ENCODE peak calls at places on chromosomes 13 and 19, in eight cellular contexts. X is MCF 10A, Q is GM12865, O is right lobe of liver, D is mesothelial cell of epicardium, S is tibial nerve, M is uterus, N is fibroblast of mammary gland. F is an unnamed sample.

GRCh38 chr19:18429717-18430416 is 8.1 kb downstream of the ISYNA1 start:
- DNase-seq in X (no peak), Q (no peak), O (no peak), D (no peak), S (no peak), M (no peak), N (no peak), F (no peak)

GRCh38 chr13:93847162-93847561 is 620.6 kb downstream of the GPC6 start:
- DNase-seq in X (peak; percentile 90), Q (peak; percentile 11), O (no peak), D (no peak), S (no peak), M (no peak), N (peak; percentile 92), F (no peak)

GRCh38 chr19:1501200-1501595 is 10.2 kb downstream of the REEP6 start:
- DNase-seq in X (no peak), Q (no peak), O (peak; percentile 85), D (no peak), S (no peak), M (no peak), N (no peak), F (no peak)

GRCh38 chr13:34347784-34348573 is 530.0 kb downstream of the RFC3 start:
- DNase-seq in X (no peak), Q (peak; percentile 2), O (no peak), D (no peak), S (peak; percentile 8), M (no peak), N (no peak), F (no peak)

GRCh38 chr13:32135655-32136054 is 104.1 kb downstream of the FRY start:
- DNase-seq in X (no peak), Q (no peak), O (no peak), D (no peak), S (no peak), M (no peak), N (peak; percentile 85), F (no peak)

GRCh38 chr13:40681341-40682051 is 15.1 kb upstream of the FOXO1 start:
- DNase-seq in X (no peak), Q (no peak), O (no peak), D (no peak), S (no peak), M (no peak), N (no peak), F (no peak)

GRCh38 chr19:17078038-17078919 is 2.7 kb downstream of the MYO9B start:
- DNase-seq in X (peak; percentile 49), Q (peak; percentile 62), O (no peak), D (no peak), S (no peak), M (no peak), N (no peak), F (no peak)

GRCh38 chr19:45508931-45509691 is 1.8 kb downstream of the VASP start:
- DNase-seq in X (peak; percentile 62), Q (peak; percentile 93), O (peak; percentile 82), D (no peak), S (peak; percentile 61), M (peak; percentile 82), N (peak; percentile 48), F (peak; percentile 90)

GRCh38 chr13:33509642-33510229 is 224.2 kb upstream of the STARD13 start:
- DNase-seq in X (no peak), Q (no peak), O (no peak), D (no peak), S (peak; percentile 26), M (peak; percentile 35), N (peak; percentile 62), F (no peak)

GRCh38 chr13:27834095-27834494 is 41.8 kb downstream of the GSX1 start:
- DNase-seq in X (no peak), Q (no peak), O (no peak), D (no peak), S (no peak), M (no peak), N (no peak), F (no peak)

GRCh38 chr13:67138937-67139336 is 91.2 kb downstream of the PCDH9 start:
- DNase-seq in X (no peak), Q (no peak), O (no peak), D (no peak), S (no peak), M (no peak), N (no peak), F (no peak)

GRCh38 chr13:96379967-96380366 is 290.1 kb downstream of the HS6ST3 start:
- DNase-seq in X (no peak), Q (peak; percentile 21), O (no peak), D (no peak), S (no peak), M (no peak), N (no peak), F (no peak)

GRCh38 chr19:47848871-47849473 is 10.1 kb upstream of the TPRX2 start:
- DNase-seq in X (peak; percentile 22), Q (peak; percentile 22), O (no peak), D (no peak), S (no peak), M (no peak), N (peak; percentile 18), F (no peak)

GRCh38 chr19:44142014-44142523 is 715 bp downstream of the ZNF234 start:
- DNase-seq in X (peak; percentile 24), Q (peak; percentile 8), O (no peak), D (no peak), S (no peak), M (no peak), N (peak; percentile 45), F (no peak)

GRCh38 chr13:40780822-40781401 is 8.5 kb upstream of the SLC25A15 start:
- DNase-seq in X (no peak), Q (no peak), O (no peak), D (no peak), S (no peak), M (no peak), N (no peak), F (no peak)

GRCh38 chr13:50616101-50616500 is 227.4 kb downstream of the DLEU7 start:
- DNase-seq in X (no peak), Q (no peak), O (no peak), D (no peak), S (no peak), M (no peak), N (peak; percentile 86), F (no peak)

GRCh38 chr19:498591-498950 is 2.3 kb downstream of the MADCAM1 start:
- DNase-seq in X (no peak), Q (no peak), O (no peak), D (no peak), S (no peak), M (no peak), N (no peak), F (no peak)

GRCh38 chr13:102945324-102945815 is 99.5 kb downstream of the ERCC5 start:
- DNase-seq in X (no peak), Q (no peak), O (no peak), D (no peak), S (no peak), M (no peak), N (no peak), F (no peak)

GRCh38 chr13:102940770-102941169 is 94.9 kb downstream of the ERCC5 start:
- DNase-seq in X (no peak), Q (no peak), O (no peak), D (no peak), S (no peak), M (no peak), N (no peak), F (no peak)

GRCh38 chr13:102935896-102936321 is 90.1 kb downstream of the ERCC5 start:
- DNase-seq in X (no peak), Q (no peak), O (no peak), D (no peak), S (no peak), M (no peak), N (no peak), F (no peak)

GRCh38 chr13:102944821-102945220 is 99.0 kb downstream of the ERCC5 start:
- DNase-seq in X (no peak), Q (no peak), O (no peak), D (no peak), S (no peak), M (no peak), N (no peak), F (no peak)

GRCh38 chr13:102940143-102940542 is 94.3 kb downstream of the ERCC5 start:
- DNase-seq in X (no peak), Q (no peak), O (no peak), D (no peak), S (no peak), M (no peak), N (no peak), F (no peak)
- TF ChIP-seq CTCF in X (no peak), Q (no peak), O (no peak), D (no peak), S (no peak), M (no peak), N (peak; percentile 7), F (no peak)

GRCh38 chr13:85028035-85028434 is 771.2 kb downstream of the SLITRK6 start:
- DNase-seq in X (no peak), Q (no peak), O (no peak), D (no peak), S (no peak), M (no peak), N (no peak), F (no peak)

DNA sequence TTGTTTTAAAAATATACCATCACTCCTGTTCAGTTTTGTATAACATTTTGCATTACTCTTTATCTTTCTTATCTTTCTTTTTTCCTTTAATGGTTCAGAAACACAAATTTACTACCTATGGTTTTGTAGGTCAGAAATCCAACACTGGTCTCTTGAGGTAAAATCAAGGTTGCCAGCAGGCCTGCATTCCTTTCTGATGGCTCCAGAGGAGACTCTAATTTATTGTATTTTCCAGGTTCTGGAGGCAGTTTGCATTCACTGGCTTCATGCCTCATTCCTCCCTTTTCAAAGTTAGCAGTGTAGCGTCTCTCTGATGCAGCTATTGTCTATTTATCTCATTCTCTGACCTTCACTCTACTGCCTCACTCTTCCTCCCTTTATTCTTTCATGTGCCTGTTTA is 767.4 kb downstream of the SLITRK6 start:
- DNase-seq in X (no peak), Q (no peak), O (no peak), D (no peak), S (no peak), M (no peak), N (no peak), F (no peak)
- TF ChIP-seq CTCF in X (no peak), Q (no peak), O (no peak), D (no peak), S (no peak), M (no peak), N (no peak), F (no peak)

DNA sequence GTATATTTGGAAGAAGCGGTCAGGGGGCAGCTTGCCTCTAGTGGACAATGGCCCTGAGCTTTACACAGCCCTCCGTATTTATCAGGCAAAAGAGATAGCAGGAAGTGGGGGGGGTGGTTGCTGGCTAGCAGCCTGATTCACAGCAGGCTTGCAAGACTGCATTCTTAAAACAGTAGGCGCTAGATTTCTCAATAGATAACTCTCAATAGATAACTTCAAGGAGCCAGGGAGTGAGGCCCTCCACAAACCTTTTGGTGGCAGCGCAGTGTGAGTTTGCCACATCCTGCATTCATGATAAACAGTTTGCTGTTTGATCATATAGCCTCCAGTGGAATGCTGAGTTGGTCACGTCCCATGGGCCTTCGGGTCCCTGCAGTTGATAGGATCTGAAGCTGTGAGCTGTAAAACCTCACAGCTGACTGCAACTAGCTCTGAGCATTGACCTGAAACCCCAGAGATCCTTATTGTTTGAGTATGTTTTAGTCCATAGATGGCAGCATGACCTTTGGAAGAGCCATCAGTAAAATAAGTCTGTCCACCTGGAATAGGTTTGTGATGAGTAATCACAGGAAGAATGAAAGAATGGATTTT is 12.2 kb downstream of the FPR3 start:
- DNase-seq in X (no peak), Q (no peak), O (no peak), D (no peak), S (no peak), M (no peak), N (peak; percentile 18), F (no peak)
- TF ChIP-seq CTCF in X (no peak), Q (no peak), O (no peak), D (no peak), S (no peak), M (no peak), N (no peak), F (no peak)

GRCh38 chr19:12838182-12838890 is at the start of gene MAST1:
- DNase-seq in X (peak; percentile 46), Q (peak; percentile 39), O (no peak), D (peak; percentile 67), S (no peak), M (no peak), N (no peak), F (peak; percentile 93)
- TF ChIP-seq CTCF in X (peak; percentile 60), Q (peak; percentile 47), O (peak; percentile 34), D (peak; percentile 29), S (peak; percentile 25), M (peak; percentile 30), N (no peak), F (peak; percentile 82)